ENCODE peak calls at places on chromosomes 4 and X, in seven cellular contexts. X, P, C, K, H, B and M are unnamed samples.

GRCh38 chr4:10647811-10648210 is 36.8 kb downstream of the CLNK start:
- DNase-seq in X (no peak), P (no peak), C (no peak), K (no peak), H (no peak), B (no peak), M (no peak)

GRCh38 chrX:129945131-129945530 is 37.3 kb upstream of the BCORL1 start:
- DNase-seq in X (no peak), P (no peak), C (no peak), K (no peak), H (peak; percentile 53), B (no peak), M (no peak)

GRCh38 chrX:153573999-153574398 is 24.9 kb downstream of the CCNQ start:
- DNase-seq in X (no peak), P (peak; percentile 61), C (no peak), K (no peak), H (no peak), B (no peak), M (peak; percentile 43)

GRCh38 chr4:20474119-20474518 is 222.4 kb downstream of the SLIT2 start:
- DNase-seq in X (peak; percentile 36), P (no peak), C (no peak), K (no peak), H (peak; percentile 18), B (peak; percentile 50), M (no peak)

GRCh38 chr4:147581601-147582350 is 35.4 kb upstream of the TMEM184C start:
- DNase-seq in X (peak; percentile 57), P (no peak), C (peak; percentile 84), K (no peak), H (peak; percentile 28), B (peak; percentile 65), M (no peak)

GRCh38 chr4:21749936-21750335 is 198.6 kb downstream of the KCNIP4 start:
- DNase-seq in X (no peak), P (no peak), C (no peak), K (no peak), H (no peak), B (no peak), M (no peak)

GRCh38 chrX:51759055-51759454 is 15.8 kb downstream of the GSPT2 start:
- DNase-seq in X (no peak), P (no peak), C (no peak), K (no peak), H (no peak), B (no peak), M (no peak)

GRCh38 chr4:121724671-121725070 is 27.9 kb upstream of the ANXA5 start:
- DNase-seq in X (no peak), P (no peak), C (no peak), K (no peak), H (no peak), B (no peak), M (no peak)

GRCh38 chr4:2686379-2687265 is 69.5 kb downstream of the TNIP2 start:
- DNase-seq in X (no peak), P (no peak), C (no peak), K (no peak), H (no peak), B (no peak), M (no peak)

GRCh38 chr4:40251366-40251765 is 54.5 kb downstream of the RHOH start:
- DNase-seq in X (no peak), P (no peak), C (no peak), K (no peak), H (peak; percentile 28), B (no peak), M (no peak)

GRCh38 chrX:49155243-49155899 is 7.2 kb upstream of the MAGIX start:
- DNase-seq in X (peak; percentile 80), P (peak; percentile 77), C (no peak), K (no peak), H (peak; percentile 16), B (peak; percentile 63), M (no peak)

GRCh38 chrX:65741823-65742222 is 74.4 kb downstream of the MSN start:
- DNase-seq in X (no peak), P (no peak), C (no peak), K (no peak), H (no peak), B (no peak), M (no peak)

GRCh38 chrX:45868425-45868824 is 667.7 kb upstream of the DIPK2B start:
- DNase-seq in X (no peak), P (no peak), C (no peak), K (no peak), H (no peak), B (no peak), M (no peak)

GRCh38 chr4:142419712-142420111 is 426.4 kb downstream of the INPP4B start:
- DNase-seq in X (no peak), P (no peak), C (no peak), K (no peak), H (no peak), B (no peak), M (no peak)

GRCh38 chrX:30183554-30183953 is 31.8 kb upstream of the MAGEB2 start:
- DNase-seq in X (no peak), P (no peak), C (no peak), K (no peak), H (no peak), B (no peak), M (no peak)

GRCh38 chr4:147772459-147772969 is 40.6 kb downstream of the ARHGAP10 start:
- DNase-seq in X (peak; percentile 82), P (no peak), C (peak; percentile 63), K (no peak), H (peak; percentile 78), B (peak; percentile 90), M (no peak)

GRCh38 chr4:139694522-139694921 is 28.9 kb downstream of the MGST2 start:
- DNase-seq in X (no peak), P (no peak), C (no peak), K (no peak), H (no peak), B (no peak), M (no peak)

GRCh38 chrX:153944800-153945150 is 332 bp upstream of the RENBP start:
- DNase-seq in X (no peak), P (no peak), C (no peak), K (no peak), H (no peak), B (no peak), M (no peak)

GRCh38 chr4:113495790-113496189 is 265.7 kb downstream of the CAMK2D start:
- DNase-seq in X (no peak), P (no peak), C (no peak), K (no peak), H (no peak), B (no peak), M (no peak)

GRCh38 chrX:101231080-101231479 is 11.5 kb downstream of the DRP2 start:
- DNase-seq in X (no peak), P (no peak), C (no peak), K (no peak), H (no peak), B (no peak), M (no peak)

DNA sequence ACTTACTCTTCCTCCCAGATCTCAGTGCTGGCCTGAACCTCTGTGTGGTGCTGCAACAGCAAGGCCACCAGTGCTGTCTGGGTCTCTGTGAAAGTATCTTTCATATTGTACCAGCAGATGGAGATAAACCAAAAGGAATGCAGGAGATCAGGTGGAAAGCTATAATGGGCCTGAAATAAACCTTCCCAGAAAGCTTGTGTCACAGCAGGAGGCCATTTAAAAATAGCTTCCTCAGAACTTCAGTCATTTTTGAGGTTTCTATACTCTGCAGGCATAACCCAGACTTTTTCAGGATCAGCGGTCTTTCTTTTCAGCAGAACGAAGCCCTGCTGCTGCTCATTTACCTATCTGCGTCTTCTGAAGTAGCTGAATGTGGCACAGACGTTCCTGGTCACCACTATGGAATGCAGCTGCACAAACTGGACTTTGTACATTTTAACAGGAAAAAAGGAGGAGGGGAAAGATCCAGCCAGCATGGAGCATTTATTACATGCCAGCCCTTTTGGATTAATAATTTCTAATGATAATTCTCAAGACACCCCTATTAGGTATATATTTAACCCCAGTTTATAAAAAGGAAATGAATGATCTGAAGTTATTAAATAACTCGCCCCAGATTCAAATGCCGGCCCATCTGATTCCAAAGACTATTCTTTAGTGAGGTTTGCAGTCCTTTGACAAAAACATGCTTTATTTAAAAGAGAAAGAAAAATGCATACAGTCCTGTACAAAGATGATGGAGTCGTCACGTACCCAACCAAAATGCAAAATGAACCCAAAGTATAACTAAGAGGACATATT is 119.7 kb downstream of the NFKB1 start:
- DNase-seq in X (peak; percentile 95), P (no peak), C (peak; percentile 66), K (no peak), H (peak; percentile 87), B (peak; percentile 87), M (peak; percentile 41)
- TF ChIP-seq CTCF in X (peak; percentile 67), P (peak; percentile 48), C (peak; percentile 52), K (peak; percentile 60), H (peak; percentile 79), B (peak; percentile 64), M (no peak)

DNA sequence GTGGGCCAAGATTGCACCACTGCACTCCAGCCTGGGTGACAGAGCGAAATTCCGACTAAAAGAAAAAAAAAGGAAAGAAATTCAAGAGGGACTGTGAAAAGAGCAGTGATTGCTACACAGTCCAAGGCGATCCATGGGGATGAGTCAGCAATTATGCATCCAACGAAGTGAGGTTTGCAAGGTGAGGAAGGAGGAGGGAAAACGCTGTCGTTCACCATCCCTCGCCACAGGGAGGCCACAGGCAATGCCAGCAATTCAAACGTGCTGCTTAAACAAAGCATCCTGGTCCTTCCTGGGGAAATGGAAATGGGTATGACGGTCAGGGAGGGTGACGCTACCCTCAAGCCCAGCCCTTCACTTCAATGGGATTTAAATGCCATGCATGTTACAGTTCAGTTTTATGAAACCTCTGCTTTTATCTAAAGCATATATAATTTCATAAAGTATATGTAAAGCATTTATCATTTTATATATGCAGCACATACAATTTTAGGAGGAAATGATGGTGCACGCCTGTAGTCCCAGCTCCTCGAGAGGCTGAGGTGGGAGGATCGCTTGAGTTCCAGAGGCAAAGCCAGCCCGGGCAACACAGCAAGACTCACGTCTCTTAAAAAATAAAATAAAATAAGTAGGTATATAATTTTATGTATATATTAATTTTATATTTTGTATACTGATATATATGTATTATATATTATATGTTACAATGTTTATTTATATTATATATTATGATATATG is 108.7 kb downstream of the DHRSX start:
- DNase-seq in X (peak; percentile 89), P (peak; percentile 94), C (peak; percentile 14), K (no peak), H (peak; percentile 90), B (peak; percentile 45), M (no peak)
- TF ChIP-seq CTCF in X (no peak), P (peak; percentile 32), C (no peak), K (no peak), H (peak; percentile 54), B (no peak), M (no peak)

DNA sequence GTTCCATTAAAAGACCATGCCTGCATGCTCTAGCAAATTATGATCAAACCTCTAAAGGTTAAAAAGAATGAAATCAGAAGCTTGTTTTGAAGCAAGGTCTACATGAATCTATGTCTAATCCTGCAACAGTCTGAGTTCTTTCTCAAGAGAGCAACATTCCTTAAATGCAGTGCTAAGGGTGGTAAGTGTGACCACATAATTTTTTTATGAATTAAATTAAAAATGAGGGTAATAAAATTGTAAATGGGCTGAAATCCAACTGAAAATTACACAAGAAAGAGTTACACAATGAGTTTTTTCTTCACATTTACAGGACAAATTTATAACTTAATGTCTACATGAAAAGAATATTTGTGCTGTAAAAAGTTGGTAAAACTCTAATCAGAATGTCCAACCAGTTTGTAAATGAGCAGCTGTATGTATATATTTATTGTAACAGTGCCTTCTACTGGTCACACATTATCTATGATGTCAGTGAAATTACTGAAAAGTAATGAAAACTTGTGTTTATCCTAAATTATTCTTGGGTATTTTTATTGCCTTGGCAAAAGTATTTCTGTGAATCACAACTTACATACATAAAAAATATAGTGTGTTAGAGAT is 336.3 kb upstream of the PITX2 start:
- DNase-seq in X (peak; percentile 31), P (no peak), C (no peak), K (no peak), H (peak; percentile 23), B (peak; percentile 58), M (no peak)
- TF ChIP-seq CTCF in X (peak; percentile 34), P (peak; percentile 54), C (peak; percentile 14), K (peak; percentile 47), H (peak; percentile 84), B (peak; percentile 40), M (no peak)

GRCh38 chr4:80126435-80126834 is 53.4 kb upstream of the ANTXR2 start:
- DNase-seq in X (no peak), P (no peak), C (no peak), K (no peak), H (no peak), B (no peak), M (no peak)
- TF ChIP-seq CTCF in X (no peak), P (no peak), C (no peak), K (no peak), H (no peak), B (no peak), M (no peak)